ENCODE peak calls at places on chromosomes 16 and 17, in eight cellular contexts. X is HCT116, G is H1, Z is GM23338, H is GM12878, N is K562, E is SK-N-SH, K is HepG2. F is an unnamed sample.

GRCh38 chr17:64130559-64131001 is 636 bp upstream of the ERN1 start:
- DNase-seq in E (no peak), K (no peak), N (no peak), Z (no peak), X (no peak), G (no peak), H (peak; percentile 68), F (peak; percentile 83)

GRCh38 chr17:50149425-50150353 is 788 bp downstream of the PPP1R9B start:
- DNase-seq in E (peak; percentile 84), H (no peak), X (no peak), Z (peak; percentile 78), K (no peak), N (peak; percentile 67), G (no peak), F (peak; percentile 59)

GRCh38 chr16:11629071-11630030 is 38.9 kb upstream of the SNN start:
- DNase-seq in N (no peak), E (no peak), X (no peak), G (no peak), Z (no peak), H (no peak), K (no peak), F (no peak)

GRCh38 chr17:338442-339192 is 14.0 kb downstream of the RPH3AL start:
- DNase-seq in X (no peak), G (no peak), H (no peak), E (no peak), Z (no peak), N (no peak), K (peak; percentile 81), F (peak; percentile 74)

GRCh38 chr16:35102780-35103403 is 1643.5 kb downstream of the TP53TG3F start:
- DNase-seq in E (peak; percentile 26), X (no peak), K (peak; percentile 3), G (no peak), H (no peak), Z (peak; percentile 16), N (peak; percentile 9), F (no peak)

GRCh38 chr17:55326030-55326429 is 61.3 kb downstream of the HLF start:
- DNase-seq in X (no peak), G (no peak), E (no peak), K (no peak), Z (no peak), H (no peak), N (no peak), F (no peak)

GRCh38 chr17:41957869-41958231 is 8.7 kb upstream of the CNP start:
- DNase-seq in G (no peak), X (no peak), H (no peak), N (no peak), Z (no peak), E (no peak), K (no peak), F (no peak)

GRCh38 chr16:78902291-78902690 is 698.2 kb downstream of the MAF start:
- DNase-seq in Z (no peak), X (no peak), G (no peak), N (no peak), H (no peak), E (no peak), K (no peak), F (no peak)

GRCh38 chr17:30336369-30337171 is 2.7 kb upstream of the TMIGD1 start:
- DNase-seq in K (peak; percentile 95), H (no peak), X (peak; percentile 79), N (peak; percentile 61), G (peak; percentile 63), E (peak; percentile 43), Z (peak; percentile 88), F (peak; percentile 64)

GRCh38 chr16:19085679-19086200 is 18.3 kb downstream of the COQ7 start:
- DNase-seq in E (peak; percentile 22), K (no peak), Z (no peak), H (no peak), G (no peak), X (no peak), N (peak; percentile 68), F (peak; percentile 54)

GRCh38 chr17:10050597-10051101 is 145.6 kb upstream of the RCVRN start:
- DNase-seq in H (peak; percentile 68), K (no peak), E (no peak), X (no peak), N (no peak), Z (no peak), G (no peak), F (no peak)

GRCh38 chr17:79572136-79572915 is 38.5 kb downstream of the RBFOX3 start:
- DNase-seq in X (no peak), G (no peak), Z (no peak), H (no peak), K (no peak), N (no peak), E (no peak), F (no peak)

GRCh38 chr17:19654901-19655300 is 6.3 kb downstream of the ALDH3A2 start:
- DNase-seq in E (no peak), X (no peak), N (no peak), Z (no peak), H (no peak), K (no peak), G (no peak), F (no peak)

GRCh38 chr17:41666708-41667279 is 21.9 kb upstream of the EIF1 start:
- DNase-seq in Z (peak; percentile 91), G (peak; percentile 97), X (peak; percentile 52), N (peak; percentile 89), E (peak; percentile 84), H (peak; percentile 66), K (peak; percentile 75), F (peak; percentile 72)

GRCh38 chr17:42178817-42179216 is 2.1 kb downstream of the KCNH4 start:
- DNase-seq in G (no peak), Z (peak; percentile 20), H (no peak), K (no peak), X (no peak), N (no peak), E (no peak), F (no peak)

GRCh38 chr16:4316103-4316731 is 350 bp downstream of the GLIS2 start:
- DNase-seq in Z (peak; percentile 65), E (peak; percentile 78), K (no peak), N (peak; percentile 61), G (no peak), H (no peak), X (no peak), F (no peak)

GRCh38 chr17:62700964-62701705 is 73.7 kb downstream of the MRC2 start:
- DNase-seq in G (no peak), E (no peak), Z (no peak), H (no peak), X (no peak), N (no peak), K (no peak), F (no peak)

GRCh38 chr16:31198207-31198882 is 4.2 kb downstream of the PYCARD start:
- DNase-seq in H (no peak), K (no peak), N (no peak), X (no peak), Z (no peak), E (no peak), G (no peak), F (no peak)

GRCh38 chr16:31194898-31195297 is 7.7 kb downstream of the PYCARD start:
- DNase-seq in K (no peak), G (no peak), Z (no peak), N (no peak), H (no peak), E (no peak), X (no peak), F (no peak)

GRCh38 chr16:31193874-31194273 is 8.7 kb downstream of the PYCARD start:
- DNase-seq in E (no peak), Z (no peak), G (no peak), N (no peak), H (no peak), K (no peak), X (no peak), F (no peak)

GRCh38 chr16:31199430-31200041 is 3.0 kb downstream of the PYCARD start:
- DNase-seq in G (no peak), H (no peak), K (no peak), E (no peak), X (no peak), N (no peak), Z (no peak), F (no peak)

GRCh38 chr16:31196324-31197088 is 6.1 kb downstream of the PYCARD start:
- DNase-seq in Z (no peak), N (no peak), X (no peak), E (no peak), H (no peak), G (no peak), K (no peak), F (no peak)
- TF ChIP-seq POLR2AphosphoS5 in Z (peak; percentile 28), N (no peak), X (no peak), E (no peak), H (peak; percentile 88), G (peak; percentile 95), K (no peak), F (no peak)

DNA sequence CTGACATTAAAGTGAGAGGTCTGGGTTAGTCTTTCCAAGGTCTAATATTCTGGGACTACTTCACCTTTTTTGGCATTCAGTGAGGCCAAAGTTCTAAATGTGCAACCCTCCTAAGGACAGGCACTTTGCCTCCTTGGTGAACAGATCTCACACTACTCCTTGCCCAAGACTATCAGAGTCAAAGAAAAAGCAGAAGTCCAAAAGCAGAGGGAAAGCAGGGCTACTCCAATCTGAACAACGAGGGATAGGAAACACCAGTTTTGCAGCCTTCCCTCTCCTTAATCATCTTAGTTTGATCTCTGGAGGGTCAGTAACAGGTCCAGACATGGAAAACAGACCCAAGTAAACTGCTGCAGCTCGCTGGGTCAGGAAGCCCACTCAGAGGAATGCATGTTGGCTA is 30.0 kb downstream of the DCUN1D3 start:
- DNase-seq in G (no peak), Z (no peak), H (no peak), K (no peak), X (no peak), E (no peak), N (no peak), F (no peak)
- H3K79me2 ChIP-seq in G (peaks cover 86% of the 10 kb centered on the region), Z (peaks cover 95% of the 10 kb centered on the region), H (peaks cover 14% of the 10 kb centered on the region), K (peaks cover 93% of the 10 kb centered on the region), X (peaks cover 92% of the 10 kb centered on the region), E (peaks cover 84% of the 10 kb centered on the region), N (peaks cover 8% of the 10 kb centered on the region), F (peaks cover 89% of the 10 kb centered on the region)

DNA sequence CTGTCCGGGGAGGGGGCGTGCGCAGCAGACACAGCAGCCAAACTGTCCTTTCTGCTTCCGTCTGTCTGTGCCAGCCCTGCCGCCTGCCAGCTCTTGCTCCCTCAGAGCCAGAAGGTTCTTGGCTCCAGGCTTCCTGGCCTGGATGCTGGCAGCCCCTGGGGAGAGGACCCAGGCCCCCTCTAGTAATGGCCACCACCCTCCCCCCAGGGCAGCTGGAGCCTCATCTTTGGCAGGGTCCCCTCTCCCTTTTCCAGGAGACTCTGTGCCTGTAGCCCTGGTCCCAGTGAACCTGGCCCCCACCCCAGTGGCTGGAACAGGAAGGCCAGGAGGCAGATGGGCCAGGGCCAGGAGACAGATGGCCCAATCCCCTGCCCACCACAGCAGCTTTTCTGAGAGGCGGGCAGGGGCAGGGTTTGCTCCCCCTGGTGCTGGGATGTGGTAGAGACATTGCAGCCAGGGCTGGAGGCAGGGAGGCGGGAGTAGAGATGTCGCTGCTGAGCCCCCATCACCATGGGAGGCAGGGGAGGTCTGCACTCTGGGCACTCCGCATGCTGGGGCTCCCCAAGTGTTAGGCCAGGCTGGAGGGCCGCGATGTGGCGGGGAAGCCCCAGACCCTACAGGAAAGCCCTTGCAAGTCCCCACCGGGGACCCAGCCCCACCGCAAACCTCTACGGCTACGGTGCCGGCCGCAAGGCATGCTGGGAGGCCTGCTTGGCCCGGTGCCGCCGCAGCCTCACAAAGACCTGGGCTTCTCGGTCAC is 16.7 kb downstream of the UNC13D start:
- DNase-seq in E (peak; percentile 99), X (no peak), Z (peak; percentile 92), H (no peak), K (peak; percentile 50), G (peak; percentile 96), N (peak; percentile 65), F (peak; percentile 82)
- H3K4me3 ChIP-seq in E (peak overlapping the region; percentile 37), X (no peak overlapping the region), Z (peak overlapping the region; percentile 52), H (no peak overlapping the region), K (no peak overlapping the region), G (no peak overlapping the region), N (no peak overlapping the region), F (peak overlapping the region; percentile 30)

GRCh38 chr17:39027037-39027436 is 59.8 kb upstream of the FBXO47 start:
- DNase-seq in N (no peak), K (no peak), G (peak; percentile 71), H (no peak), Z (peak; percentile 84), E (peak; percentile 63), X (no peak), F (no peak)
- TF ChIP-seq POLR2AphosphoS5 in N (no peak), K (no peak), G (no peak), H (no peak), Z (no peak), E (no peak), X (no peak), F (no peak)